ENCODE peak calls at places on chromosomes 4 and X, in six cellular contexts. G, K, U, O, Y and H are unnamed samples.

GRCh38 chr4:2008921-2009650 is at the start of gene NELFA:
- DNase-seq in G (peak; percentile 82), K (peak; percentile 85), U (peak; percentile 97), O (peak; percentile 96), Y (peak; percentile 57), H (peak; percentile 93)

GRCh38 chr4:108937066-108937465 is 174.2 kb upstream of the ETNPPL start:
- DNase-seq in G (no peak), K (no peak), U (no peak), O (no peak), Y (no peak), H (no peak)

GRCh38 chr4:69860007-69860406 is at the start of gene SULT1E1:
- DNase-seq in G (no peak), K (no peak), U (no peak), O (no peak), Y (no peak), H (no peak)

GRCh38 chr4:98994474-98995182 is 893 bp upstream of the METAP1 start:
- DNase-seq in G (no peak), K (no peak), U (peak; percentile 29), O (no peak), Y (no peak), H (peak; percentile 45)

GRCh38 chrX:9340619-9341304 is 124.1 kb upstream of the TBL1X start:
- DNase-seq in G (no peak), K (no peak), U (no peak), O (peak; percentile 12), Y (peak; percentile 5), H (no peak)

GRCh38 chr4:105471566-105472176 is 2.2 kb downstream of the PPA2 start:
- DNase-seq in G (peak; percentile 48), K (peak; percentile 27), U (peak; percentile 85), O (peak; percentile 73), Y (peak; percentile 66), H (peak; percentile 75)

GRCh38 chr4:99067617-99068016 is 21.0 kb downstream of the ADH5 start:
- DNase-seq in G (no peak), K (no peak), U (no peak), O (no peak), Y (no peak), H (peak; percentile 53)

GRCh38 chr4:6362243-6362885 is 92.7 kb downstream of the WFS1 start:
- DNase-seq in G (peak; percentile 8), K (no peak), U (no peak), O (peak; percentile 58), Y (no peak), H (no peak)

GRCh38 chr4:68167166-68167565 is 37.5 kb upstream of the TMPRSS11F start:
- DNase-seq in G (no peak), K (no peak), U (no peak), O (no peak), Y (no peak), H (no peak)

GRCh38 chr4:123564758-123565346 is 168.3 kb downstream of the SPRY1 start:
- DNase-seq in G (peak; percentile 74), K (peak; percentile 41), U (peak; percentile 87), O (peak; percentile 60), Y (peak; percentile 43), H (peak; percentile 92)

GRCh38 chrX:53184836-53185235 is 40.2 kb downstream of the KDM5C start:
- DNase-seq in G (no peak), K (no peak), U (no peak), O (no peak), Y (no peak), H (no peak)

GRCh38 chr4:109009909-109010308 is 247.1 kb upstream of the ETNPPL start:
- DNase-seq in G (no peak), K (no peak), U (no peak), O (peak; percentile 20), Y (no peak), H (no peak)

GRCh38 chr4:141524116-141524515 is 112.3 kb upstream of the IL15 start:
- DNase-seq in G (no peak), K (no peak), U (no peak), O (no peak), Y (no peak), H (no peak)

GRCh38 chrX:108090474-108091265 is 672 bp downstream of the PSMD10 start:
- DNase-seq in G (peak; percentile 56), K (no peak), U (peak; percentile 17), O (no peak), Y (no peak), H (peak; percentile 13)

GRCh38 chrX:51408462-51408861 is 75.8 kb downstream of the NUDT10 start:
- DNase-seq in G (no peak), K (no peak), U (no peak), O (no peak), Y (no peak), H (no peak)

DNA sequence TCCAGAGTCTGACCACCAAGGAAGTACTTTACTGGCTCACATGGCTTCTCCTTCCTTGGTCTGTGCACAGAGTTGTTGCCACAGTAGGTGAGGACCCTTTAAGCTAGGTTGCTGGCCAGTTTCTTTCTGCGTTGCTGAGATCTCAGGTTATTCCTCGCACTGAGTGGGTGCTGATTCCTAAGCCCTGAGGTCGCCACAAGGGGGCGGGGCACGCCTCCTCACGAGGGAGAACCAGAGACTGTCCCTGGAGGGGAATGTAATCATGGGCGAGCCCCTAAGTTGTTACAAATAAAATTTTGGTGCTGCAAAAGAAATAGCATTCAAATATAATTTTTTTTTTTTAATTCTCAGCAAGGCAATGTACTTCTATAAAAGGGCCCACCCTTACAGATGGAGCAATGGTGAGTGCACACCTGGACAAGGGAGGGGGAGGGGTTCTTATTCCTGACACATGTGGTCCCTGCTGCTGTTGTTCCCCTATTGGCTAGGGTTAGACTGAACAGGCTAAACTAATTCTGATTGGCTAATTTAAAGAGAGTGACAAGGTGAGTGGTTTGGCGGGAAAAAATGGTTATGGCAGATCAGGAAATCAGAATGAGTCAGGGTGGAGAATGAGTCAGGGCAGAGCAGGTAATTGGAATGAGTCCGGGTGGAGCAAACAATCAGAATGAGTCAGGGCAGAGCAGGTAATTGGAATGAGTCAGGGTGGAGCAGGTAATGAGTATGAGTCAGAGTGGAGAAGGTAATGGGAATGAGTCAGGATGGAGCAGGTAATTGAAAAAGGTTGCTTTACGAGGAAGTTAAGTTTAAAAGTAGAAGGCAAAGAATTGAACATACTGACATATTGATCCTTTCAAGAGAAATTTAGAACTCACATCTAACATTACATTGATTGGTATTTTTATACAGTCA is 107.5 kb downstream of the VSIG4 start:
- DNase-seq in G (no peak), K (no peak), U (peak; percentile 67), O (peak; percentile 9), Y (no peak), H (peak; percentile 1)
- TF ChIP-seq CHD2 in G (no peak), K (no peak), U (no peak), O (no peak), Y (no peak), H (no peak)

GRCh38 chrX:3659761-3660160 is 53.7 kb downstream of the PRKX start:
- DNase-seq in G (no peak), K (no peak), U (no peak), O (no peak), Y (no peak), H (no peak)
- TF ChIP-seq CHD2 in G (no peak), K (no peak), U (no peak), O (no peak), Y (no peak), H (no peak)

DNA sequence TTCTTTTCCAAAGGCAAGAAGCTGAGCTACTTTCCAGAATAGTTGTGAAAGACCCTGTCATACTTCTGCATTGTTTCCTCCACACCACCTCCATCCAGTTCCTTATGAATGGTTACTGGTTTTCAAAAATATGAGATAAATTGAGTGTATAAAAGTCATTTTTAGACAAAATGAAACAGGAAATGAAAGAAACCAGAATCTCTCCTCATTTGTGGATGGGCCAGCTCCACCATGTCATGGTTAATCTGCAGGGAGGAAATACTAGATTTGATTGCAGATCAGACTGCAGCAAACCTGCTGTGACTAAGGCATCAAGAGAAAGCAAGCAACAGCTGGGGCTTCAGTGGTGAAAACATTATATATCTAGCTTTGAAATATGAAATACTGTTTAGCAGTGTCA is 23.8 kb downstream of the F9 start:
- DNase-seq in G (no peak), K (no peak), U (no peak), O (no peak), Y (no peak), H (no peak)
- TF ChIP-seq CHD2 in G (no peak), K (no peak), U (no peak), O (no peak), Y (no peak), H (no peak)

DNA sequence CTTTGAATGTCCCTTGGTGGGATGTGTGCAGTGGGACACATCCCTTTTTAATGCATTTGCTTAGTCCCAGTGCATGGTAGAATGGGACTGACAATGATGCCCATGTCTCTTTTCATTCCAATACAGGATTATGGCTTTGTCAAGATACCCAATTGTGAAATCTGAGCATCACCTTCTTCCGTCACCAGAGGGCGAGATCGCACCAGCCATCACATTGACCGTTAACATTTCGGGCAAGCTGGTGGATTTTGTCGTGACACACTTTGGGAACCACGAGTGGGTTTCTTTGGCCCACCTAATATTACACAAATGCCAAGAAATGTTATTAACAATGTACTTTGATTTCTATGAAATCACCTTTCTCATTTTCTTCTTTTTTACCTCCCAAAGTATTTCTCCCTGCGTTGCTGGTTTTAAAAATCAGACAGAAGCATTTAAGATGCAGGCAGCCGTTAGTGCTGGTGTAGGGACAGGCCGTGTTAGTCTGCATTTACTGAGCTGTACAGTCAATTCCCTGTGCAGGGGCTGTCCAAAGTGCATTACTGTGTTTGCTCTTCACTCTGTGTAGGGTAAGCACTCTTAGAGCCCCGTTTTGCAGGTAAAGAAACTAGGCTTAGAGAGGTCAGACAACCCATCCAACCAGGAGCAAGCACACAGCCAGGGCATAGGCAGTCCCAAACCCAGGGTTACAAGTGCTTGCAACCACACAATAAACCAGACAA is 46.5 kb downstream of the CWH43 start:
- DNase-seq in G (peak; percentile 6), K (no peak), U (peak; percentile 65), O (peak; percentile 27), Y (no peak), H (peak; percentile 31)
- TF ChIP-seq CHD2 in G (no peak), K (no peak), U (no peak), O (no peak), Y (no peak), H (no peak)